ENCODE peak calls at places on chromosomes 16 and 17, in eight cellular contexts. One of them, this sample, is unnamed.

GRCh38 chr17:57724038-57724728 is 20.9 kb downstream of the CCDC182 start:
- DNase-seq in sigmoid colon: no peak
- DNase-seq in transverse colon: no peak
- DNase-seq in stomach: no peak
- DNase-seq in H1: no peak
- DNase-seq in GM12878: peak; percentile 32
- DNase-seq in HepG2: no peak
- DNase-seq in upper lobe of left lung: peak; percentile 44
- DNase-seq in this sample: no peak

GRCh38 chr17:39626671-39627169 is at the start of gene PPP1R1B:
- DNase-seq in sigmoid colon: no peak
- DNase-seq in transverse colon: peak; percentile 58
- DNase-seq in stomach: no peak
- DNase-seq in H1: peak; percentile 75
- DNase-seq in GM12878: no peak
- DNase-seq in HepG2: no peak
- DNase-seq in upper lobe of left lung: no peak
- DNase-seq in this sample: no peak

GRCh38 chr16:81734632-81735434 is 44.3 kb upstream of the PLCG2 start:
- DNase-seq in sigmoid colon: no peak
- DNase-seq in transverse colon: no peak
- DNase-seq in stomach: no peak
- DNase-seq in H1: no peak
- DNase-seq in GM12878: no peak
- DNase-seq in HepG2: no peak
- DNase-seq in upper lobe of left lung: no peak
- DNase-seq in this sample: no peak

GRCh38 chr17:40191237-40192208 is 14.3 kb downstream of the RAPGEFL1 start:
- DNase-seq in sigmoid colon: peak; percentile 89
- DNase-seq in transverse colon: peak; percentile 77
- DNase-seq in stomach: peak; percentile 76
- DNase-seq in H1: peak; percentile 87
- DNase-seq in GM12878: peak; percentile 30
- DNase-seq in HepG2: peak; percentile 71
- DNase-seq in upper lobe of left lung: peak; percentile 90
- DNase-seq in this sample: peak; percentile 85

GRCh38 chr16:9091867-9092281 is 430 bp downstream of the HAPSTR1 start:
- DNase-seq in sigmoid colon: peak; percentile 76
- DNase-seq in transverse colon: peak; percentile 47
- DNase-seq in stomach: peak; percentile 41
- DNase-seq in H1: peak; percentile 61
- DNase-seq in GM12878: no peak
- DNase-seq in HepG2: no peak
- DNase-seq in upper lobe of left lung: no peak
- DNase-seq in this sample: no peak

GRCh38 chr17:72266099-72266852 is 145.5 kb downstream of the SOX9 start:
- DNase-seq in sigmoid colon: no peak
- DNase-seq in transverse colon: no peak
- DNase-seq in stomach: no peak
- DNase-seq in H1: no peak
- DNase-seq in GM12878: no peak
- DNase-seq in HepG2: no peak
- DNase-seq in upper lobe of left lung: no peak
- DNase-seq in this sample: no peak

GRCh38 chr17:36482611-36483504 is 3.6 kb upstream of the ZNHIT3 start:
- DNase-seq in sigmoid colon: peak; percentile 93
- DNase-seq in transverse colon: peak; percentile 87
- DNase-seq in stomach: peak; percentile 91
- DNase-seq in H1: peak; percentile 97
- DNase-seq in GM12878: peak; percentile 9
- DNase-seq in HepG2: peak; percentile 54
- DNase-seq in upper lobe of left lung: peak; percentile 98
- DNase-seq in this sample: peak; percentile 88

GRCh38 chr16:49700222-49700927 is 155.5 kb downstream of the ZNF423 start:
- DNase-seq in sigmoid colon: peak; percentile 77
- DNase-seq in transverse colon: no peak
- DNase-seq in stomach: no peak
- DNase-seq in H1: peak; percentile 68
- DNase-seq in GM12878: no peak
- DNase-seq in HepG2: no peak
- DNase-seq in upper lobe of left lung: no peak
- DNase-seq in this sample: peak; percentile 84

GRCh38 chr16:1907226-1907849 is 10.9 kb downstream of the HS3ST6 start:
- DNase-seq in sigmoid colon: no peak
- DNase-seq in transverse colon: no peak
- DNase-seq in stomach: no peak
- DNase-seq in H1: no peak
- DNase-seq in GM12878: no peak
- DNase-seq in HepG2: no peak
- DNase-seq in upper lobe of left lung: no peak
- DNase-seq in this sample: no peak

GRCh38 chr16:11225677-11226549 is 30.1 kb downstream of the SOCS1 start:
- DNase-seq in sigmoid colon: no peak
- DNase-seq in transverse colon: no peak
- DNase-seq in stomach: no peak
- DNase-seq in H1: no peak
- DNase-seq in GM12878: no peak
- DNase-seq in HepG2: no peak
- DNase-seq in upper lobe of left lung: peak; percentile 63
- DNase-seq in this sample: no peak

GRCh38 chr16:75065149-75065807 is 51.3 kb downstream of the LDHD start:
- DNase-seq in sigmoid colon: no peak
- DNase-seq in transverse colon: peak; percentile 53
- DNase-seq in stomach: no peak
- DNase-seq in H1: no peak
- DNase-seq in GM12878: no peak
- DNase-seq in HepG2: no peak
- DNase-seq in upper lobe of left lung: no peak
- DNase-seq in this sample: no peak

GRCh38 chr17:44110823-44111633 is 12.4 kb downstream of the HDAC5 start:
- DNase-seq in sigmoid colon: peak; percentile 100
- DNase-seq in transverse colon: peak; percentile 97
- DNase-seq in stomach: peak; percentile 98
- DNase-seq in H1: peak; percentile 86
- DNase-seq in GM12878: peak; percentile 52
- DNase-seq in HepG2: peak; percentile 96
- DNase-seq in upper lobe of left lung: peak; percentile 100
- DNase-seq in this sample: peak; percentile 96

GRCh38 chr17:75827291-75828050 is 16.7 kb downstream of the UNC13D start:
- DNase-seq in sigmoid colon: peak; percentile 91
- DNase-seq in transverse colon: peak; percentile 65
- DNase-seq in stomach: peak; percentile 62
- DNase-seq in H1: peak; percentile 96
- DNase-seq in GM12878: no peak
- DNase-seq in HepG2: peak; percentile 50
- DNase-seq in upper lobe of left lung: peak; percentile 92
- DNase-seq in this sample: peak; percentile 86

GRCh38 chr17:69597898-69598692 is 183.6 kb downstream of the MAP2K6 start:
- DNase-seq in sigmoid colon: no peak
- DNase-seq in transverse colon: no peak
- DNase-seq in stomach: no peak
- DNase-seq in H1: no peak
- DNase-seq in GM12878: no peak
- DNase-seq in HepG2: no peak
- DNase-seq in upper lobe of left lung: no peak
- DNase-seq in this sample: no peak
- TF ChIP-seq EP300 in sigmoid colon: no peak
- TF ChIP-seq EP300 in transverse colon: no peak
- TF ChIP-seq EP300 in stomach: no peak
- TF ChIP-seq EP300 in H1: no peak
- TF ChIP-seq EP300 in GM12878: no peak
- TF ChIP-seq EP300 in HepG2: no peak
- TF ChIP-seq EP300 in upper lobe of left lung: no peak
- TF ChIP-seq EP300 in this sample: no peak

GRCh38 chr17:48541574-48542113 is 3.3 kb downstream of the HOXB2 start:
- DNase-seq in sigmoid colon: peak; percentile 94
- DNase-seq in transverse colon: peak; percentile 47
- DNase-seq in stomach: no peak
- DNase-seq in H1: peak; percentile 67
- DNase-seq in GM12878: no peak
- DNase-seq in HepG2: no peak
- DNase-seq in upper lobe of left lung: peak; percentile 92
- DNase-seq in this sample: peak; percentile 88
- TF ChIP-seq POLR2A in sigmoid colon: peak; percentile 74
- TF ChIP-seq POLR2A in transverse colon: no peak
- TF ChIP-seq POLR2A in stomach: no peak
- TF ChIP-seq POLR2A in H1: no peak
- TF ChIP-seq POLR2A in GM12878: peak; percentile 34
- TF ChIP-seq POLR2A in HepG2: no peak
- TF ChIP-seq POLR2A in upper lobe of left lung: peak; percentile 12
- TF ChIP-seq POLR2A in this sample: no peak

DNA sequence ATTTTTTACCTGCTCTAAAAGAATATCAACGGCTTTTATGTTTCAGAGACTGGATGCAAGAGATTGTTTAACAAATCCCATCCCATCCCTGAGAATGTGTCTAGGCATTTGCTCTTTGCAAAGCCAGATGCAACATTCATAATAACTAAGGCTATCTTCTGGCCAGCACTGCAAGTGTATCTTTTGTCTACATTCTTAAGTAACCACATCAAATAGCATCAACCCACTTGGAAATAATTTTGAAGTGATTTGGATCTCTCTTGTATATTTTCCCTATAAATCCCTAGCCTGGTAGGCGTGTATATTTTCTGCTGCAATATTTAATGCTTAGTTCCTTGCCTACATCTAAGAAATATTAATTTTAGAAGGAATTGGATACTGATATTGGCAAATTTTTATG is 64.3 kb downstream of the PIGL start:
- DNase-seq in sigmoid colon: no peak
- DNase-seq in transverse colon: no peak
- DNase-seq in stomach: no peak
- DNase-seq in H1: no peak
- DNase-seq in GM12878: no peak
- DNase-seq in HepG2: no peak
- DNase-seq in upper lobe of left lung: no peak
- DNase-seq in this sample: no peak
- TF ChIP-seq POLR2AphosphoS5 in sigmoid colon: no peak
- TF ChIP-seq POLR2AphosphoS5 in transverse colon: no peak
- TF ChIP-seq POLR2AphosphoS5 in stomach: no peak
- TF ChIP-seq POLR2AphosphoS5 in H1: no peak
- TF ChIP-seq POLR2AphosphoS5 in GM12878: no peak
- TF ChIP-seq POLR2AphosphoS5 in HepG2: no peak
- TF ChIP-seq POLR2AphosphoS5 in upper lobe of left lung: no peak
- TF ChIP-seq POLR2AphosphoS5 in this sample: no peak

GRCh38 chr16:84979516-84979915 is 31.8 kb downstream of the ZDHHC7 start:
- DNase-seq in sigmoid colon: no peak
- DNase-seq in transverse colon: no peak
- DNase-seq in stomach: no peak
- DNase-seq in H1: no peak
- DNase-seq in GM12878: no peak
- DNase-seq in HepG2: no peak
- DNase-seq in upper lobe of left lung: no peak
- DNase-seq in this sample: no peak
- TF ChIP-seq EP300 in sigmoid colon: no peak
- TF ChIP-seq EP300 in transverse colon: no peak
- TF ChIP-seq EP300 in stomach: no peak
- TF ChIP-seq EP300 in H1: no peak
- TF ChIP-seq EP300 in GM12878: no peak
- TF ChIP-seq EP300 in HepG2: no peak
- TF ChIP-seq EP300 in upper lobe of left lung: no peak
- TF ChIP-seq EP300 in this sample: no peak

GRCh38 chr17:47188266-47188665 is 829 bp downstream of the CDC27 start:
- DNase-seq in sigmoid colon: no peak
- DNase-seq in transverse colon: no peak
- DNase-seq in stomach: no peak
- DNase-seq in H1: no peak
- DNase-seq in GM12878: no peak
- DNase-seq in HepG2: no peak
- DNase-seq in upper lobe of left lung: no peak
- DNase-seq in this sample: no peak
- TF ChIP-seq POLR2A in sigmoid colon: no peak
- TF ChIP-seq POLR2A in transverse colon: no peak
- TF ChIP-seq POLR2A in stomach: no peak
- TF ChIP-seq POLR2A in H1: no peak
- TF ChIP-seq POLR2A in GM12878: no peak
- TF ChIP-seq POLR2A in HepG2: no peak
- TF ChIP-seq POLR2A in upper lobe of left lung: no peak
- TF ChIP-seq POLR2A in this sample: no peak